ENCODE peak calls at places on chromosome 17, in eight cellular contexts. One of them, this sample, is unnamed.

GRCh38 chr17:46818319-46818928 is at the start of gene WNT3:
- DNase-seq in type B pancreatic cell: no peak
- DNase-seq in midbrain: no peak
- DNase-seq in GM13976: peak; percentile 75
- DNase-seq in left ventricle myocardium inferior: no peak
- DNase-seq in activated naive CD4-positive, alpha-beta T cell treated with Interleukin-2 at 50 U/mL for 16 hours: peak; percentile 55
- DNase-seq in Right ventricle myocardium superior: peak; percentile 41
- DNase-seq in C1 segment of cervical spinal cord: no peak
- DNase-seq in this sample: no peak

GRCh38 chr17:5472511-5472910 is 3.7 kb upstream of the DHX33 start:
- DNase-seq in GM13976: no peak
- DNase-seq in Right ventricle myocardium superior: no peak
- DNase-seq in midbrain: no peak
- DNase-seq in C1 segment of cervical spinal cord: no peak
- DNase-seq in type B pancreatic cell: no peak
- DNase-seq in left ventricle myocardium inferior: no peak
- DNase-seq in activated naive CD4-positive, alpha-beta T cell treated with Interleukin-2 at 50 U/mL for 16 hours: no peak
- DNase-seq in this sample: no peak

GRCh38 chr17:50110591-50111349 is 15.6 kb downstream of the PDK2 start:
- DNase-seq in type B pancreatic cell: no peak
- DNase-seq in Right ventricle myocardium superior: peak; percentile 81
- DNase-seq in C1 segment of cervical spinal cord: no peak
- DNase-seq in activated naive CD4-positive, alpha-beta T cell treated with Interleukin-2 at 50 U/mL for 16 hours: no peak
- DNase-seq in midbrain: no peak
- DNase-seq in left ventricle myocardium inferior: peak; percentile 80
- DNase-seq in GM13976: no peak
- DNase-seq in this sample: no peak

GRCh38 chr17:43171761-43172487 is 910 bp downstream of the NBR1 start:
- DNase-seq in Right ventricle myocardium superior: no peak
- DNase-seq in C1 segment of cervical spinal cord: peak; percentile 21
- DNase-seq in midbrain: peak; percentile 38
- DNase-seq in type B pancreatic cell: no peak
- DNase-seq in left ventricle myocardium inferior: no peak
- DNase-seq in GM13976: no peak
- DNase-seq in activated naive CD4-positive, alpha-beta T cell treated with Interleukin-2 at 50 U/mL for 16 hours: peak; percentile 4
- DNase-seq in this sample: peak; percentile 64

GRCh38 chr17:19398301-19399181 is 11.6 kb upstream of the MFAP4 start:
- DNase-seq in midbrain: no peak
- DNase-seq in Right ventricle myocardium superior: peak; percentile 82
- DNase-seq in GM13976: no peak
- DNase-seq in C1 segment of cervical spinal cord: no peak
- DNase-seq in activated naive CD4-positive, alpha-beta T cell treated with Interleukin-2 at 50 U/mL for 16 hours: no peak
- DNase-seq in left ventricle myocardium inferior: peak; percentile 68
- DNase-seq in type B pancreatic cell: no peak
- DNase-seq in this sample: no peak

GRCh38 chr17:2707721-2708584 is 3.6 kb downstream of the CLUH start:
- DNase-seq in type B pancreatic cell: no peak
- DNase-seq in midbrain: peak; percentile 58
- DNase-seq in GM13976: no peak
- DNase-seq in left ventricle myocardium inferior: peak; percentile 84
- DNase-seq in activated naive CD4-positive, alpha-beta T cell treated with Interleukin-2 at 50 U/mL for 16 hours: no peak
- DNase-seq in C1 segment of cervical spinal cord: peak; percentile 41
- DNase-seq in Right ventricle myocardium superior: peak; percentile 88
- DNase-seq in this sample: peak; percentile 69

GRCh38 chr17:59783221-59784016 is 76.0 kb downstream of the VMP1 start:
- DNase-seq in type B pancreatic cell: no peak
- DNase-seq in left ventricle myocardium inferior: no peak
- DNase-seq in GM13976: no peak
- DNase-seq in activated naive CD4-positive, alpha-beta T cell treated with Interleukin-2 at 50 U/mL for 16 hours: no peak
- DNase-seq in Right ventricle myocardium superior: no peak
- DNase-seq in midbrain: no peak
- DNase-seq in C1 segment of cervical spinal cord: no peak
- DNase-seq in this sample: no peak

GRCh38 chr17:18319604-18320256 is 4.6 kb downstream of the SMCR8 start:
- DNase-seq in C1 segment of cervical spinal cord: no peak
- DNase-seq in midbrain: no peak
- DNase-seq in type B pancreatic cell: no peak
- DNase-seq in activated naive CD4-positive, alpha-beta T cell treated with Interleukin-2 at 50 U/mL for 16 hours: no peak
- DNase-seq in Right ventricle myocardium superior: no peak
- DNase-seq in GM13976: no peak
- DNase-seq in left ventricle myocardium inferior: no peak
- DNase-seq in this sample: peak; percentile 21

GRCh38 chr17:50064253-50064991 is 8.5 kb downstream of the ITGA3 start:
- DNase-seq in activated naive CD4-positive, alpha-beta T cell treated with Interleukin-2 at 50 U/mL for 16 hours: no peak
- DNase-seq in type B pancreatic cell: no peak
- DNase-seq in GM13976: no peak
- DNase-seq in midbrain: no peak
- DNase-seq in Right ventricle myocardium superior: no peak
- DNase-seq in C1 segment of cervical spinal cord: no peak
- DNase-seq in left ventricle myocardium inferior: no peak
- DNase-seq in this sample: no peak

GRCh38 chr17:56486732-56487131 is 106.8 kb upstream of the NOG start:
- DNase-seq in left ventricle myocardium inferior: no peak
- DNase-seq in C1 segment of cervical spinal cord: no peak
- DNase-seq in GM13976: no peak
- DNase-seq in type B pancreatic cell: no peak
- DNase-seq in midbrain: no peak
- DNase-seq in activated naive CD4-positive, alpha-beta T cell treated with Interleukin-2 at 50 U/mL for 16 hours: no peak
- DNase-seq in Right ventricle myocardium superior: no peak
- DNase-seq in this sample: no peak

GRCh38 chr17:42441717-42442565 is 16.7 kb upstream of the ATP6V0A1 start:
- DNase-seq in GM13976: no peak
- DNase-seq in C1 segment of cervical spinal cord: no peak
- DNase-seq in type B pancreatic cell: no peak
- DNase-seq in left ventricle myocardium inferior: no peak
- DNase-seq in midbrain: no peak
- DNase-seq in Right ventricle myocardium superior: no peak
- DNase-seq in activated naive CD4-positive, alpha-beta T cell treated with Interleukin-2 at 50 U/mL for 16 hours: no peak
- DNase-seq in this sample: no peak

GRCh38 chr17:19301274-19301946 is 61.1 kb downstream of the B9D1 start:
- DNase-seq in left ventricle myocardium inferior: no peak
- DNase-seq in midbrain: no peak
- DNase-seq in Right ventricle myocardium superior: no peak
- DNase-seq in GM13976: no peak
- DNase-seq in type B pancreatic cell: no peak
- DNase-seq in C1 segment of cervical spinal cord: no peak
- DNase-seq in activated naive CD4-positive, alpha-beta T cell treated with Interleukin-2 at 50 U/mL for 16 hours: no peak
- DNase-seq in this sample: no peak

GRCh38 chr17:80793851-80794267 is 197.8 kb upstream of the CHMP6 start:
- DNase-seq in GM13976: no peak
- DNase-seq in Right ventricle myocardium superior: no peak
- DNase-seq in left ventricle myocardium inferior: no peak
- DNase-seq in midbrain: no peak
- DNase-seq in C1 segment of cervical spinal cord: no peak
- DNase-seq in type B pancreatic cell: no peak
- DNase-seq in activated naive CD4-positive, alpha-beta T cell treated with Interleukin-2 at 50 U/mL for 16 hours: no peak
- DNase-seq in this sample: no peak

GRCh38 chr17:45149669-45150603 is 1.7 kb downstream of the HEXIM1 start:
- DNase-seq in type B pancreatic cell: no peak
- DNase-seq in Right ventricle myocardium superior: peak; percentile 83
- DNase-seq in left ventricle myocardium inferior: peak; percentile 71
- DNase-seq in midbrain: peak; percentile 65
- DNase-seq in GM13976: no peak
- DNase-seq in activated naive CD4-positive, alpha-beta T cell treated with Interleukin-2 at 50 U/mL for 16 hours: peak; percentile 47
- DNase-seq in C1 segment of cervical spinal cord: peak; percentile 61
- DNase-seq in this sample: no peak

GRCh38 chr17:68515238-68515637 is 3.0 kb downstream of the PRKAR1A start:
- DNase-seq in C1 segment of cervical spinal cord: no peak
- DNase-seq in Right ventricle myocardium superior: no peak
- DNase-seq in type B pancreatic cell: no peak
- DNase-seq in midbrain: no peak
- DNase-seq in GM13976: no peak
- DNase-seq in activated naive CD4-positive, alpha-beta T cell treated with Interleukin-2 at 50 U/mL for 16 hours: no peak
- DNase-seq in left ventricle myocardium inferior: no peak
- DNase-seq in this sample: no peak

GRCh38 chr17:68428498-68429172 is 28.7 kb downstream of the WIPI1 start:
- DNase-seq in midbrain: no peak
- DNase-seq in left ventricle myocardium inferior: no peak
- DNase-seq in activated naive CD4-positive, alpha-beta T cell treated with Interleukin-2 at 50 U/mL for 16 hours: no peak
- DNase-seq in C1 segment of cervical spinal cord: no peak
- DNase-seq in type B pancreatic cell: no peak
- DNase-seq in Right ventricle myocardium superior: no peak
- DNase-seq in GM13976: no peak
- DNase-seq in this sample: no peak

GRCh38 chr17:79746955-79747507 is 16.3 kb downstream of the ENPP7 start:
- DNase-seq in type B pancreatic cell: no peak
- DNase-seq in Right ventricle myocardium superior: no peak
- DNase-seq in C1 segment of cervical spinal cord: no peak
- DNase-seq in midbrain: no peak
- DNase-seq in GM13976: no peak
- DNase-seq in left ventricle myocardium inferior: no peak
- DNase-seq in activated naive CD4-positive, alpha-beta T cell treated with Interleukin-2 at 50 U/mL for 16 hours: no peak
- DNase-seq in this sample: no peak

GRCh38 chr17:66950886-66951604 is 13.5 kb upstream of the CACNG4 start:
- DNase-seq in Right ventricle myocardium superior: no peak
- DNase-seq in activated naive CD4-positive, alpha-beta T cell treated with Interleukin-2 at 50 U/mL for 16 hours: no peak
- DNase-seq in midbrain: no peak
- DNase-seq in C1 segment of cervical spinal cord: no peak
- DNase-seq in GM13976: no peak
- DNase-seq in type B pancreatic cell: no peak
- DNase-seq in left ventricle myocardium inferior: no peak
- DNase-seq in this sample: no peak

GRCh38 chr17:30905742-30906100 is 317 bp downstream of the TEFM start:
- DNase-seq in C1 segment of cervical spinal cord: no peak
- DNase-seq in midbrain: no peak
- DNase-seq in type B pancreatic cell: no peak
- DNase-seq in Right ventricle myocardium superior: peak; percentile 41
- DNase-seq in GM13976: peak; percentile 53
- DNase-seq in activated naive CD4-positive, alpha-beta T cell treated with Interleukin-2 at 50 U/mL for 16 hours: peak; percentile 29
- DNase-seq in left ventricle myocardium inferior: no peak
- DNase-seq in this sample: no peak

GRCh38 chr17:44807817-44808155 is 22.3 kb downstream of the GJC1 start:
- DNase-seq in type B pancreatic cell: no peak
- DNase-seq in left ventricle myocardium inferior: no peak
- DNase-seq in C1 segment of cervical spinal cord: no peak
- DNase-seq in activated naive CD4-positive, alpha-beta T cell treated with Interleukin-2 at 50 U/mL for 16 hours: no peak
- DNase-seq in GM13976: no peak
- DNase-seq in midbrain: no peak
- DNase-seq in Right ventricle myocardium superior: no peak
- DNase-seq in this sample: no peak

GRCh38 chr17:31490991-31491793 is 99.7 kb downstream of the RAB11FIP4 start:
- DNase-seq in Right ventricle myocardium superior: no peak
- DNase-seq in left ventricle myocardium inferior: no peak
- DNase-seq in midbrain: no peak
- DNase-seq in type B pancreatic cell: no peak
- DNase-seq in C1 segment of cervical spinal cord: no peak
- DNase-seq in activated naive CD4-positive, alpha-beta T cell treated with Interleukin-2 at 50 U/mL for 16 hours: no peak
- DNase-seq in GM13976: peak; percentile 63
- DNase-seq in this sample: no peak

GRCh38 chr17:81221371-81221841 is 1.4 kb downstream of the CEP131 start:
- DNase-seq in GM13976: no peak
- DNase-seq in left ventricle myocardium inferior: no peak
- DNase-seq in Right ventricle myocardium superior: peak; percentile 42
- DNase-seq in midbrain: no peak
- DNase-seq in activated naive CD4-positive, alpha-beta T cell treated with Interleukin-2 at 50 U/mL for 16 hours: no peak
- DNase-seq in C1 segment of cervical spinal cord: no peak
- DNase-seq in type B pancreatic cell: no peak
- DNase-seq in this sample: no peak

GRCh38 chr17:28928061-28928460 is 23.3 kb downstream of the PHF12 start:
- DNase-seq in C1 segment of cervical spinal cord: no peak
- DNase-seq in left ventricle myocardium inferior: no peak
- DNase-seq in GM13976: no peak
- DNase-seq in type B pancreatic cell: no peak
- DNase-seq in activated naive CD4-positive, alpha-beta T cell treated with Interleukin-2 at 50 U/mL for 16 hours: peak; percentile 47
- DNase-seq in midbrain: no peak
- DNase-seq in Right ventricle myocardium superior: no peak
- DNase-seq in this sample: no peak

This sample was measured in globus pallidus.